ENCODE peak calls at places on chromosomes 3 and 15, in seven cellular contexts. One of them, this sample, is unnamed.

GRCh38 chr3:142999881-143000280 is 1.5 kb upstream of the U2SURP start:
- DNase-seq in fibroblast of the aortic adventitia: peak
- DNase-seq in mammary epithelial cell: peak
- DNase-seq in GM12878: no peak
- DNase-seq in A673: no peak
- DNase-seq in fibroblast of pulmonary artery: no peak
- DNase-seq in cardiac muscle cell: no peak
- DNase-seq in this sample: no peak

GRCh38 chr15:56052389-56053045 is 59.1 kb upstream of the NEDD4 start:
- DNase-seq in fibroblast of the aortic adventitia: peak
- DNase-seq in mammary epithelial cell: peak
- DNase-seq in GM12878: no peak
- DNase-seq in A673: peak
- DNase-seq in fibroblast of pulmonary artery: peak
- DNase-seq in cardiac muscle cell: peak
- DNase-seq in this sample: peak

GRCh38 chr3:44509393-44509921 is 32.0 kb upstream of the ZNF445 start:
- DNase-seq in fibroblast of the aortic adventitia: peak
- DNase-seq in mammary epithelial cell: peak
- DNase-seq in GM12878: no peak
- DNase-seq in A673: peak
- DNase-seq in fibroblast of pulmonary artery: peak
- DNase-seq in cardiac muscle cell: peak
- DNase-seq in this sample: no peak

GRCh38 chr3:41715376-41715775 is 246.5 kb downstream of the ULK4 start:
- DNase-seq in fibroblast of the aortic adventitia: no peak
- DNase-seq in mammary epithelial cell: no peak
- DNase-seq in GM12878: no peak
- DNase-seq in A673: no peak
- DNase-seq in fibroblast of pulmonary artery: no peak
- DNase-seq in cardiac muscle cell: no peak
- DNase-seq in this sample: no peak

GRCh38 chr3:119084371-119085069 is 49.9 kb upstream of the IGSF11 start:
- DNase-seq in fibroblast of the aortic adventitia: no peak
- DNase-seq in mammary epithelial cell: peak
- DNase-seq in GM12878: no peak
- DNase-seq in A673: no peak
- DNase-seq in fibroblast of pulmonary artery: no peak
- DNase-seq in cardiac muscle cell: no peak
- DNase-seq in this sample: no peak

GRCh38 chr3:79690072-79690471 is 77.7 kb downstream of the ROBO1 start:
- DNase-seq in fibroblast of the aortic adventitia: no peak
- DNase-seq in mammary epithelial cell: no peak
- DNase-seq in GM12878: no peak
- DNase-seq in A673: no peak
- DNase-seq in fibroblast of pulmonary artery: no peak
- DNase-seq in cardiac muscle cell: no peak
- DNase-seq in this sample: no peak

GRCh38 chr3:101850327-101851048 is 1.2 kb downstream of the NFKBIZ start:
- DNase-seq in fibroblast of the aortic adventitia: peak
- DNase-seq in mammary epithelial cell: peak
- DNase-seq in GM12878: peak
- DNase-seq in A673: peak
- DNase-seq in fibroblast of pulmonary artery: peak
- DNase-seq in cardiac muscle cell: no peak
- DNase-seq in this sample: peak

GRCh38 chr15:85837011-85837433 is 42.3 kb upstream of the KLHL25 start:
- DNase-seq in fibroblast of the aortic adventitia: no peak
- DNase-seq in mammary epithelial cell: peak
- DNase-seq in GM12878: no peak
- DNase-seq in A673: no peak
- DNase-seq in fibroblast of pulmonary artery: peak
- DNase-seq in cardiac muscle cell: no peak
- DNase-seq in this sample: no peak

GRCh38 chr3:156997351-156997750 is 162.6 kb downstream of the CCNL1 start:
- DNase-seq in fibroblast of the aortic adventitia: peak
- DNase-seq in mammary epithelial cell: peak
- DNase-seq in GM12878: no peak
- DNase-seq in A673: peak
- DNase-seq in fibroblast of pulmonary artery: peak
- DNase-seq in cardiac muscle cell: no peak
- DNase-seq in this sample: peak

GRCh38 chr3:50616003-50616769 is 765 bp upstream of the MAPKAPK3 start:
- DNase-seq in fibroblast of the aortic adventitia: peak
- DNase-seq in mammary epithelial cell: peak
- DNase-seq in GM12878: no peak
- DNase-seq in A673: peak
- DNase-seq in fibroblast of pulmonary artery: peak
- DNase-seq in cardiac muscle cell: peak
- DNase-seq in this sample: peak

GRCh38 chr3:48564022-48564421 is 441 bp upstream of the UCN2 start:
- DNase-seq in fibroblast of the aortic adventitia: peak
- DNase-seq in mammary epithelial cell: peak
- DNase-seq in GM12878: no peak
- DNase-seq in A673: no peak
- DNase-seq in fibroblast of pulmonary artery: peak
- DNase-seq in cardiac muscle cell: no peak
- DNase-seq in this sample: peak

GRCh38 chr15:96323250-96324162 is 7.0 kb upstream of the NR2F2 start:
- DNase-seq in fibroblast of the aortic adventitia: no peak
- DNase-seq in mammary epithelial cell: no peak
- DNase-seq in GM12878: no peak
- DNase-seq in A673: no peak
- DNase-seq in fibroblast of pulmonary artery: no peak
- DNase-seq in cardiac muscle cell: no peak
- DNase-seq in this sample: no peak

GRCh38 chr3:38960953-38961622 is 90.7 kb downstream of the SCN11A start:
- DNase-seq in fibroblast of the aortic adventitia: peak
- DNase-seq in mammary epithelial cell: peak
- DNase-seq in GM12878: peak
- DNase-seq in A673: peak
- DNase-seq in fibroblast of pulmonary artery: peak
- DNase-seq in cardiac muscle cell: peak
- DNase-seq in this sample: peak

GRCh38 chr3:131053021-131053420 is 26.3 kb downstream of the NEK11 start:
- DNase-seq in fibroblast of the aortic adventitia: peak
- DNase-seq in mammary epithelial cell: no peak
- DNase-seq in GM12878: no peak
- DNase-seq in A673: peak
- DNase-seq in fibroblast of pulmonary artery: peak
- DNase-seq in cardiac muscle cell: no peak
- DNase-seq in this sample: peak

GRCh38 chr3:130743354-130743753 is 3.3 kb downstream of the PIK3R4 start:
- DNase-seq in fibroblast of the aortic adventitia: no peak
- DNase-seq in mammary epithelial cell: no peak
- DNase-seq in GM12878: no peak
- DNase-seq in A673: no peak
- DNase-seq in fibroblast of pulmonary artery: no peak
- DNase-seq in cardiac muscle cell: no peak
- DNase-seq in this sample: no peak

GRCh38 chr3:74617786-74618185 is 3.3 kb upstream of the CNTN3 start:
- DNase-seq in fibroblast of the aortic adventitia: no peak
- DNase-seq in mammary epithelial cell: no peak
- DNase-seq in GM12878: no peak
- DNase-seq in A673: peak
- DNase-seq in fibroblast of pulmonary artery: no peak
- DNase-seq in cardiac muscle cell: no peak
- DNase-seq in this sample: no peak

GRCh38 chr15:33618300-33618699 is 307.5 kb downstream of the RYR3 start:
- DNase-seq in fibroblast of the aortic adventitia: no peak
- DNase-seq in mammary epithelial cell: no peak
- DNase-seq in GM12878: no peak
- DNase-seq in A673: no peak
- DNase-seq in fibroblast of pulmonary artery: peak
- DNase-seq in cardiac muscle cell: no peak
- DNase-seq in this sample: no peak

GRCh38 chr3:66527253-66527652 is 26.4 kb upstream of the LRIG1 start:
- DNase-seq in fibroblast of the aortic adventitia: no peak
- DNase-seq in mammary epithelial cell: no peak
- DNase-seq in GM12878: no peak
- DNase-seq in A673: no peak
- DNase-seq in fibroblast of pulmonary artery: no peak
- DNase-seq in cardiac muscle cell: peak
- DNase-seq in this sample: no peak

GRCh38 chr3:160403796-160404510 is 4.5 kb downstream of the SMC4 start:
- DNase-seq in fibroblast of the aortic adventitia: peak
- DNase-seq in mammary epithelial cell: peak
- DNase-seq in GM12878: no peak
- DNase-seq in A673: no peak
- DNase-seq in fibroblast of pulmonary artery: peak
- DNase-seq in cardiac muscle cell: no peak
- DNase-seq in this sample: peak

GRCh38 chr3:185317674-185318073 is 45.3 kb upstream of the MAP3K13 start:
- DNase-seq in fibroblast of the aortic adventitia: peak
- DNase-seq in mammary epithelial cell: peak
- DNase-seq in GM12878: no peak
- DNase-seq in A673: no peak
- DNase-seq in fibroblast of pulmonary artery: peak
- DNase-seq in cardiac muscle cell: no peak
- DNase-seq in this sample: no peak

GRCh38 chr3:185313693-185314246 is 49.2 kb upstream of the MAP3K13 start:
- DNase-seq in fibroblast of the aortic adventitia: peak
- DNase-seq in mammary epithelial cell: no peak
- DNase-seq in GM12878: no peak
- DNase-seq in A673: no peak
- DNase-seq in fibroblast of pulmonary artery: no peak
- DNase-seq in cardiac muscle cell: no peak
- DNase-seq in this sample: no peak

GRCh38 chr3:185318136-185318535 is 44.8 kb upstream of the MAP3K13 start:
- DNase-seq in fibroblast of the aortic adventitia: peak
- DNase-seq in mammary epithelial cell: peak
- DNase-seq in GM12878: no peak
- DNase-seq in A673: no peak
- DNase-seq in fibroblast of pulmonary artery: peak
- DNase-seq in cardiac muscle cell: peak
- DNase-seq in this sample: no peak

GRCh38 chr3:185319801-185320200 is 43.1 kb upstream of the MAP3K13 start:
- DNase-seq in fibroblast of the aortic adventitia: no peak
- DNase-seq in mammary epithelial cell: no peak
- DNase-seq in GM12878: no peak
- DNase-seq in A673: no peak
- DNase-seq in fibroblast of pulmonary artery: no peak
- DNase-seq in cardiac muscle cell: no peak
- DNase-seq in this sample: no peak

DNA sequence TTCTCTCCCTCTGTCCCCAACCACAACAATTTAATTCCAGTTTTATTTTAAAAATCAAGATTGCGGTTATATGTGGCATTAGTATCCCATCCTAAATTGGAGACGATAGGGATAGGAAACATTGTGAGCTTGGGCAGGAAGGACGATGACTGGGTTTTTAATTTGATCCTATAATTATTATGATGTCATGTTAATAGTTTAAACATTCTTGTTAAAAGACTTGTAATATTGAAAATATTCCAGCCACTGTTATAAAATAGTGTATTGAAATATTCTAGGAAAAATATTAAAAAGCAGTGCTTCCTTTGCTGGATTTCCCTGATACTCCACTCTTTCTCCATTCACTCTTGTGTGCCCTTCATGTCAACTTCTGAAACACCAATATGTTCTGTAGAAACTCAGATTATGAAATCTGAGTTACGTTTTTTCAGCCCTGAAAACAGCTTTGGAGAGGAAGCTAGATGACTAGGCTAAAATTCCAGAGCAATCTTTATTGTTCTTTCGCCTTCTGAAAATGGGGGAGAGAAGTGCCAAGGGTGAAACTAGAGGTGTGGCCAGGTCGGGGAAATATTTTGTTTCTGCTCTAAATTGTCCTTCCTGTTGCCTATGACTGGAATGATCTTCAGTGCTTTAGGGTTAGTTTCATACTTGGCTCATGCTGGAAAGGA is 46.1 kb upstream of the MAP3K13 start:
- DNase-seq in fibroblast of the aortic adventitia: peak
- DNase-seq in mammary epithelial cell: peak
- DNase-seq in GM12878: no peak
- DNase-seq in A673: peak
- DNase-seq in fibroblast of pulmonary artery: peak
- DNase-seq in cardiac muscle cell: no peak
- DNase-seq in this sample: no peak
- H3K4me3 ChIP-seq in fibroblast of the aortic adventitia: no peak
- H3K4me3 ChIP-seq in mammary epithelial cell: peak
- H3K4me3 ChIP-seq in GM12878: no peak
- H3K4me3 ChIP-seq in A673: no peak
- H3K4me3 ChIP-seq in fibroblast of pulmonary artery: peak
- H3K4me3 ChIP-seq in cardiac muscle cell: no peak
- H3K4me3 ChIP-seq in this sample: no peak

GRCh38 chr3:96813820-96814580 is 394 bp upstream of the EPHA6 start:
- DNase-seq in fibroblast of the aortic adventitia: peak
- DNase-seq in mammary epithelial cell: peak
- DNase-seq in GM12878: no peak
- DNase-seq in A673: peak
- DNase-seq in fibroblast of pulmonary artery: peak
- DNase-seq in cardiac muscle cell: peak
- DNase-seq in this sample: peak
- TF ChIP-seq CTCF in fibroblast of the aortic adventitia: peak
- TF ChIP-seq CTCF in mammary epithelial cell: no peak
- TF ChIP-seq CTCF in GM12878: no peak
- TF ChIP-seq CTCF in A673: no peak
- TF ChIP-seq CTCF in fibroblast of pulmonary artery: peak
- TF ChIP-seq CTCF in cardiac muscle cell: peak
- TF ChIP-seq CTCF in this sample: no peak

GRCh38 chr3:181712505-181713299 is 977 bp downstream of the SOX2 start:
- DNase-seq in fibroblast of the aortic adventitia: no peak
- DNase-seq in mammary epithelial cell: peak
- DNase-seq in GM12878: no peak
- DNase-seq in A673: peak
- DNase-seq in fibroblast of pulmonary artery: no peak
- DNase-seq in cardiac muscle cell: no peak
- DNase-seq in this sample: no peak
- H3K4me3 ChIP-seq in fibroblast of the aortic adventitia: no peak
- H3K4me3 ChIP-seq in mammary epithelial cell: peak
- H3K4me3 ChIP-seq in GM12878: no peak
- H3K4me3 ChIP-seq in A673: peak
- H3K4me3 ChIP-seq in fibroblast of pulmonary artery: no peak
- H3K4me3 ChIP-seq in cardiac muscle cell: peak
- H3K4me3 ChIP-seq in this sample: no peak

DNA sequence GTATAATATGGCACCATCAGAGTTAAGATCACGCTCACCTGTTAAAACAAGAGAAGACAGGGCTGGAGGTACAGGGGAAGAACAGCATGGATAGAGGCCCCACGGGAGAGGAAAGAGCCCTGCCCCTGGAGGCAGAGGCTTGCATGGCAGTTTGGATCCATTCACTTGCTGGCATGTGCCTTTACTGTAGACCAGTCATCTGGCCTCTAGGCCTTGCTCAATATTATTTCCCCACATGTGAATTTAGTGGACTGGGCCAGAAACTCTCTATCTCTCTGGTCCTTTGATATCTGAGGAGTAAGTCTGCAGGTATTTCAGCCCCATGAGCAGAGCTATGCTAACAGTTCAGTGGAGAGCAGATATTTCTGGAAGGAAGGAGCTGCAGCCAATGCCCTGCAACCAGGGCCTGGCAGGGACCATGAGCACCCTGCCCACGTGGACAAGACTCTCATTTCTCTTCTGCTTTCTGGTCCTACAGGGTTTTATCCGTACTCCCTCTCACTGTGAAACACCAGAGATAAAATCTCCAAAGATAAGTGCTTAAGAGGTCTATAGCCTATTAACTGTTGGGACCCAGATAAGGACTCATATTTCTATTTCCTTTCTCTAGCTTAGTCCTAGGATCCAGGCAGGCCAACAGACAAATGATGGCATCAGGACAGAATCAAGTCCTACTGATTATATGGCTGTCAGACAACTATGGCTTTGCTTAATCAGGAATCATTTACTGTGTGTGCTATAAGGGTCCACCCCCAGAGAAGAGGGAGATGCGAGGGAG is 65.0 kb downstream of the CLDN11 start:
- DNase-seq in fibroblast of the aortic adventitia: peak
- DNase-seq in mammary epithelial cell: no peak
- DNase-seq in GM12878: no peak
- DNase-seq in A673: no peak
- DNase-seq in fibroblast of pulmonary artery: no peak
- DNase-seq in cardiac muscle cell: no peak
- DNase-seq in this sample: no peak
- TF ChIP-seq CTCF in fibroblast of the aortic adventitia: peak
- TF ChIP-seq CTCF in mammary epithelial cell: no peak
- TF ChIP-seq CTCF in GM12878: no peak
- TF ChIP-seq CTCF in A673: peak
- TF ChIP-seq CTCF in fibroblast of pulmonary artery: peak
- TF ChIP-seq CTCF in cardiac muscle cell: peak
- TF ChIP-seq CTCF in this sample: no peak